ENCODE peak calls at places on chromosomes 13 and 19, in nine cellular contexts. J is uterus, E is upper lobe of left lung, T is cardiac muscle cell, I is heart right ventricle, O is body of pancreas, L is endodermal cell, Q is fibroblast of lung, W is ascending aorta. H is an unnamed sample. For H3K4me1, the result is how much of the 10 kb centered on the place peaks cover.

GRCh38 chr13:46855166-46855565 is 41.7 kb downstream of the HTR2A start:
- DNase-seq in J (no peak), E (no peak), T (no peak), I (no peak), O (no peak), L (no peak), Q (no peak), W (no peak), H (no peak)

GRCh38 chr13:90039516-90039915 is 1308.0 kb upstream of the MIR17HG start:
- DNase-seq in J (no peak), E (no peak), T (no peak), I (no peak), O (no peak), L (no peak), Q (no peak), W (no peak), H (no peak)

GRCh38 chr19:39129116-39129515 is 3.5 kb downstream of the PAK4 start:
- DNase-seq in J (no peak), E (no peak), T (no peak), I (no peak), O (no peak), L (peak), Q (no peak), W (no peak), H (no peak)

GRCh38 chr19:14361824-14362223 is 19.4 kb upstream of the ADGRE5 start:
- DNase-seq in J (peak), E (no peak), T (peak), I (no peak), O (no peak), L (peak), Q (no peak), W (no peak), H (no peak)

GRCh38 chr13:97883356-97883755 is 70.1 kb upstream of the IPO5 start:
- DNase-seq in J (no peak), E (no peak), T (peak), I (no peak), O (no peak), L (no peak), Q (peak), W (no peak), H (no peak)

GRCh38 chr13:40464991-40465390 is 201.4 kb downstream of the FOXO1 start:
- DNase-seq in J (no peak), E (no peak), T (no peak), I (no peak), O (no peak), L (no peak), Q (no peak), W (peak), H (no peak)

GRCh38 chr13:21567714-21568113 is 36.3 kb downstream of the MICU2 start:
- DNase-seq in J (no peak), E (no peak), T (peak), I (no peak), O (no peak), L (no peak), Q (peak), W (no peak), H (no peak)

GRCh38 chr19:1908364-1908678 is 3.1 kb downstream of the ADAT3 start:
- DNase-seq in J (no peak), E (no peak), T (no peak), I (no peak), O (no peak), L (no peak), Q (no peak), W (no peak), H (no peak)

GRCh38 chr13:101204270-101205011 is 211.9 kb downstream of the NALCN start:
- DNase-seq in J (no peak), E (no peak), T (no peak), I (no peak), O (no peak), L (no peak), Q (peak), W (no peak), H (no peak)

GRCh38 chr19:45123440-45123850 is 30.5 kb downstream of the PPP1R37 start:
- DNase-seq in J (no peak), E (no peak), T (no peak), I (no peak), O (no peak), L (no peak), Q (no peak), W (no peak), H (no peak)

GRCh38 chr19:5434970-5435641 is 20.1 kb upstream of the ZNRF4 start:
- DNase-seq in J (no peak), E (no peak), T (peak), I (no peak), O (no peak), L (no peak), Q (peak), W (no peak), H (no peak)

GRCh38 chr13:64332048-64332447 is 2898.1 kb downstream of the PCDH9 start:
- DNase-seq in J (no peak), E (no peak), T (no peak), I (no peak), O (no peak), L (no peak), Q (peak), W (no peak), H (no peak)

GRCh38 chr19:58317481-58318072 is 9.2 kb upstream of the ZSCAN22 start:
- DNase-seq in J (no peak), E (no peak), T (peak), I (no peak), O (no peak), L (peak), Q (peak), W (no peak), H (no peak)

GRCh38 chr13:107553838-107554237 is 661.5 kb downstream of the LIG4 start:
- DNase-seq in J (no peak), E (no peak), T (peak), I (no peak), O (no peak), L (no peak), Q (peak), W (no peak), H (no peak)

GRCh38 chr19:15200575-15201364 is at the start of gene NOTCH3:
- DNase-seq in J (no peak), E (no peak), T (no peak), I (peak), O (no peak), L (peak), Q (no peak), W (no peak), H (no peak)

GRCh38 chr19:8688930-8689329 is 9.7 kb downstream of the ACTL9 start:
- DNase-seq in J (no peak), E (no peak), T (no peak), I (no peak), O (no peak), L (no peak), Q (no peak), W (no peak), H (no peak)

GRCh38 chr19:23983406-23983805 is 68.7 kb downstream of the ZNF726 start:
- DNase-seq in J (no peak), E (no peak), T (no peak), I (no peak), O (no peak), L (no peak), Q (no peak), W (no peak), H (no peak)

GRCh38 chr19:50205681-50206138 is 2.3 kb downstream of the MYH14 start:
- DNase-seq in J (no peak), E (peak), T (no peak), I (no peak), O (peak), L (peak), Q (no peak), W (no peak), H (no peak)

GRCh38 chr13:83216521-83217245 is 665.6 kb downstream of the SLITRK1 start:
- DNase-seq in J (no peak), E (no peak), T (no peak), I (no peak), O (no peak), L (no peak), Q (peak), W (no peak), H (no peak)

GRCh38 chr13:89930861-89931260 is 1416.6 kb upstream of the MIR17HG start:
- DNase-seq in J (no peak), E (no peak), T (no peak), I (no peak), O (no peak), L (peak), Q (no peak), W (no peak), H (no peak)

GRCh38 chr19:993361-993830 is 6.8 kb upstream of the GRIN3B start:
- DNase-seq in J (no peak), E (no peak), T (no peak), I (no peak), O (no peak), L (no peak), Q (no peak), W (no peak), H (no peak)

GRCh38 chr19:32357720-32358119 is 12.3 kb downstream of the ZNF507 start:
- DNase-seq in J (no peak), E (no peak), T (peak), I (no peak), O (no peak), L (no peak), Q (no peak), W (no peak), H (no peak)

GRCh38 chr19:55208880-55209429 is 346 bp downstream of the PTPRH start:
- DNase-seq in J (no peak), E (no peak), T (no peak), I (no peak), O (no peak), L (no peak), Q (no peak), W (no peak), H (no peak)

GRCh38 chr13:31365630-31366029 is 165.9 kb downstream of the B3GLCT start:
- DNase-seq in J (no peak), E (no peak), T (no peak), I (no peak), O (no peak), L (no peak), Q (no peak), W (no peak), H (no peak)
- TF ChIP-seq CTCF in J (no peak), E (no peak), T (no peak), I (no peak), O (no peak), L (no peak), Q (no peak), W (no peak), H (no peak)

GRCh38 chr13:66660013-66660804 is 569.9 kb downstream of the PCDH9 start:
- DNase-seq in J (no peak), E (no peak), T (peak), I (no peak), O (no peak), L (no peak), Q (peak), W (no peak), H (no peak)
- H3K4me1 ChIP-seq in J (under half), E (under half), T (under half), I (under half), O (under half), L (under half), Q (under half), W (under half), H (under half)

DNA sequence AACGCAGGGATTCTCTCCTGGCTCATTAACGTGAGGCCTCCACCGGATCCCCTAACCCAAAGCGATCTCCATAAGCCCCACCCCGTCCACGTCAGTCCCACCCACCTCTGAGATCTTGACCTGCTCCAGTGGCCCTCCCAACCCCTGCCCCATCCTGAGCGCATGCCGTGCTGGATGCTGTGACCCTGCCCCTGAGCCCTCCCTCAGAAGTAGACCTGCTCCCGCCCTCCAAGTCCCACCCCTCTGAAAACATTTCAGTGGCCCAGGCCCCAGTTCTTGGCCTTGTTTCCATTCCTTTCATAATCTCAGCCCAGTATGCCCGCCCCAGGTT is 19.9 kb downstream of the LMTK3 start:
- DNase-seq in J (no peak), E (no peak), T (no peak), I (no peak), O (no peak), L (peak), Q (no peak), W (no peak), H (no peak)
- H3K4me3 ChIP-seq in J (no peak), E (no peak), T (no peak), I (no peak), O (no peak), L (no peak), Q (no peak), W (no peak), H (no peak)

GRCh38 chr13:81406022-81406421 is 1065.1 kb upstream of the SPRY2 start:
- DNase-seq in J (no peak), E (no peak), T (no peak), I (no peak), O (no peak), L (no peak), Q (no peak), W (no peak), H (no peak)
- TF ChIP-seq CTCF in J (no peak), E (no peak), T (no peak), I (no peak), O (no peak), L (no peak), Q (no peak), W (no peak), H (no peak)

GRCh38 chr13:38965281-38965680 is 25.4 kb downstream of the STOML3 start:
- DNase-seq in J (no peak), E (no peak), T (no peak), I (no peak), O (no peak), L (no peak), Q (no peak), W (no peak), H (no peak)
- H3K4me1 ChIP-seq in J (under half), E (under half), T (under half), I (under half), O (under half), L (under half), Q (under half), W (under half), H (under half)